ENCODE peak calls at places on chromosomes 7 and 10, in eight cellular contexts. Q, F, O, C, D, H, A and G are unnamed samples.

GRCh38 chr7:143008007-143008901 is 18.7 kb downstream of the OR9A2 start:
- DNase-seq in O (no peak), H (peak; percentile 6), C (no peak), F (peak; percentile 81), Q (peak; percentile 51), D (peak; percentile 63), A (peak; percentile 90), G (peak; percentile 74)

GRCh38 chr7:6435486-6436384 is 12.0 kb downstream of the DAGLB start:
- DNase-seq in O (peak; percentile 83), D (peak; percentile 79), C (peak; percentile 41), H (peak; percentile 64), F (peak; percentile 85), Q (no peak), A (peak; percentile 94), G (peak; percentile 78)

GRCh38 chr7:130896898-130897514 is 163.0 kb upstream of the KLF14 start:
- DNase-seq in D (peak; percentile 91), O (peak; percentile 85), C (peak; percentile 69), F (peak; percentile 69), Q (no peak), H (no peak), A (peak; percentile 70), G (peak; percentile 83)

GRCh38 chr10:118503192-118503591 is 92.3 kb downstream of the PRLHR start:
- DNase-seq in D (no peak), O (no peak), A (no peak), Q (no peak), C (no peak), H (no peak), F (no peak), G (no peak)

GRCh38 chr7:539731-540411 is 20.2 kb upstream of the PDGFA start:
- DNase-seq in C (peak; percentile 65), O (no peak), A (no peak), H (no peak), D (peak; percentile 94), Q (no peak), F (no peak), G (no peak)

GRCh38 chr10:23081891-23082290 is 13.5 kb upstream of the MSRB2 start:
- DNase-seq in Q (no peak), C (no peak), A (no peak), D (peak; percentile 51), H (no peak), O (no peak), F (no peak), G (no peak)

GRCh38 chr7:150322114-150322832 is 882 bp upstream of the LRRC61 start:
- DNase-seq in C (no peak), Q (no peak), D (no peak), O (no peak), H (no peak), F (no peak), A (no peak), G (no peak)

GRCh38 chr7:149864023-149864422 is 9.7 kb upstream of the ATP6V0E2 start:
- DNase-seq in Q (no peak), C (no peak), A (no peak), D (no peak), H (no peak), O (no peak), F (no peak), G (no peak)

GRCh38 chr7:29177963-29178612 is 16.5 kb upstream of the CHN2 start:
- DNase-seq in Q (no peak), O (no peak), C (peak; percentile 5), H (no peak), D (no peak), F (no peak), A (no peak), G (no peak)

GRCh38 chr7:55573526-55573925 is 1.2 kb upstream of the VOPP1 start:
- DNase-seq in H (no peak), A (no peak), O (no peak), F (no peak), Q (no peak), C (peak; percentile 42), D (no peak), G (no peak)

GRCh38 chr10:91201213-91201996 is 19.1 kb upstream of the PCGF5 start:
- DNase-seq in A (no peak), D (no peak), C (no peak), O (no peak), F (no peak), Q (no peak), H (no peak), G (no peak)

GRCh38 chr10:3419719-3420495 is 247.3 kb upstream of the PITRM1 start:
- DNase-seq in H (no peak), A (no peak), D (no peak), Q (no peak), F (no peak), O (no peak), C (no peak), G (no peak)

GRCh38 chr10:95475827-95476481 is 85.2 kb downstream of the SORBS1 start:
- DNase-seq in Q (no peak), C (no peak), A (no peak), F (no peak), O (peak; percentile 74), D (no peak), H (no peak), G (no peak)

GRCh38 chr10:79383974-79384606 is 36.8 kb downstream of the PPIF start:
- DNase-seq in C (no peak), F (no peak), Q (no peak), H (no peak), A (no peak), D (no peak), O (peak; percentile 71), G (no peak)

GRCh38 chr7:4072161-4072925 is 609.8 kb upstream of the FOXK1 start:
- DNase-seq in C (no peak), D (no peak), F (no peak), Q (no peak), O (no peak), H (no peak), A (no peak), G (no peak)
- TF ChIP-seq CTCF in C (no peak), D (no peak), F (no peak), Q (no peak), O (no peak), H (no peak), A (no peak), G (no peak)

DNA sequence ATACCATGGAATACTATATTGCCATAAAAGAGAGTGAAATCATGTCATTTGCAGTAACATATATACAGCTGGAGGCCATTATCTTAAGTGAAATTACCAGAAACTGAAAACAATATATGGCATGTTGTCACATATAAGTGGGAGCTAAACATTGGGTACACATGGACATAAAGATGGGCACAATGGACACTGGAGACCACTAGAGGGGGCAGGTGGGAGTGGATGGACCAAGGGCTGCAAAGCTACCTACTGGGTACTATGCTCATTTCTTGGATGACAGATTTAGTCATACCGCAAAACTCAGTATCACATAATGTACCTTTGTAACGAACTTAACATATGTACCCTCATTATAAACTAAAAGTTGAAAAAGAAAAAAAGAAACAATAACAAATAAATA is 1167.6 kb downstream of the NXPH1 start:
- DNase-seq in O (no peak), D (peak; percentile 2), H (no peak), Q (no peak), F (peak; percentile 57), C (no peak), A (peak; percentile 65), G (peak; percentile 55)
- TF ChIP-seq CTCF in O (no peak), D (no peak), H (no peak), Q (peak; percentile 39), F (no peak), C (no peak), A (peak; percentile 53), G (peak; percentile 68)

DNA sequence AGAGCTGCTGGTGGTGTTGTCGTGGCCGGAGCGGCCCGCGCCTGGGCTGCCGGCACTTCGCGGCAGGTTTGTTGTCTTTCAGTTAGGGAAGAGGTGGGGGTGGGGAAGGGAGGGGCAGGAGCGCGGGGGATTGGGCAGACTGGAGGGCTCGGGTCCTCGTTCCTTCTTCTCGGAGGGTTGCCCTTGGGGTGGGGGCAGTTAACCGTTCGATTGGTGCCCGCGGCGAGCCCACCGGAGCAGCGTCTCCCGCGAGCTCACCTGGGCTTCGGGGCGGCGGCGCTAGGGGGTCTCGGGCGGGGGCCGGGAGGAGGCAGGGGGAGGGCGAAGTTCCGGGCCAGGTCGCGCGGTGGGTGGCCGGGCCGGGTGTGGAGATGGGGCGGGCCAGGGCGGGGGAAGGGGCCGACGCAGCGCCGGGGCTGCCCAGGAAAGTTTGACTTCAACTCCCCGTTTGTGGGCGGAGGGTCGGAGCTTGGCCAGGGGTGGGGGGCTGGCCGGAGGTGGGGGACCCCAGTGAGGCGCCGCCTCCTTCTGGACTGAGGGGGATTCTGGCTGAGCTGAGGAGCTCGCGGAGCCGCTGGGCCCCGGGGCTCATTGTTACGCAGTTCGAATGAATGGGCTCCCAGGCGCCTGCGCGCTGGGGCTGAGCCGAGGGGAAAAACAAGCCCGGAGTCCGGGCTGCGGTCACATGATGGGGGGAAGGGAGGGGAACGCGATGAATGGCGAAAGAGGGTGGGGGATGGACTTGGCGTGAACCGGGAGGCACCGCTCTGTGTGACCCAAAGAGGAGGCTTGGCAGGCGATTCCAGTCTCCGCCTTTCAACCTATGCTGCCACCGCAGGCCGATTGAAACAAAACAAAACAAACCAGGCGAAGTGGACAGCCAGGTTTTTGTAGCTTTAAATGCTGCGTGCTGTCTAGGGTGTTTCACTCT is 582 bp downstream of the HBP1 start:
- DNase-seq in D (peak; percentile 96), F (peak; percentile 98), A (peak; percentile 94), C (peak; percentile 86), H (peak; percentile 94), O (peak; percentile 99), Q (peak; percentile 98), G (peak; percentile 98)
- TF ChIP-seq CTCF in D (no peak), F (no peak), A (no peak), C (no peak), H (peak; percentile 11), O (no peak), Q (no peak), G (no peak)

GRCh38 chr10:103784089-103784488 is 71.3 kb downstream of the SH3PXD2A start:
- DNase-seq in D (no peak), A (no peak), O (no peak), F (no peak), C (no peak), Q (no peak), H (no peak), G (no peak)

GRCh38 chr10:103778358-103779139 is 76.8 kb downstream of the SH3PXD2A start:
- DNase-seq in C (no peak), H (no peak), F (no peak), Q (no peak), A (no peak), O (no peak), D (no peak), G (no peak)

GRCh38 chr10:103780242-103781149 is 74.9 kb downstream of the SH3PXD2A start:
- DNase-seq in O (no peak), D (no peak), Q (no peak), C (no peak), H (no peak), A (no peak), F (no peak), G (no peak)

GRCh38 chr10:103783686-103784085 is 71.7 kb downstream of the SH3PXD2A start:
- DNase-seq in C (no peak), Q (no peak), F (no peak), H (no peak), A (no peak), D (no peak), O (no peak), G (no peak)

DNA sequence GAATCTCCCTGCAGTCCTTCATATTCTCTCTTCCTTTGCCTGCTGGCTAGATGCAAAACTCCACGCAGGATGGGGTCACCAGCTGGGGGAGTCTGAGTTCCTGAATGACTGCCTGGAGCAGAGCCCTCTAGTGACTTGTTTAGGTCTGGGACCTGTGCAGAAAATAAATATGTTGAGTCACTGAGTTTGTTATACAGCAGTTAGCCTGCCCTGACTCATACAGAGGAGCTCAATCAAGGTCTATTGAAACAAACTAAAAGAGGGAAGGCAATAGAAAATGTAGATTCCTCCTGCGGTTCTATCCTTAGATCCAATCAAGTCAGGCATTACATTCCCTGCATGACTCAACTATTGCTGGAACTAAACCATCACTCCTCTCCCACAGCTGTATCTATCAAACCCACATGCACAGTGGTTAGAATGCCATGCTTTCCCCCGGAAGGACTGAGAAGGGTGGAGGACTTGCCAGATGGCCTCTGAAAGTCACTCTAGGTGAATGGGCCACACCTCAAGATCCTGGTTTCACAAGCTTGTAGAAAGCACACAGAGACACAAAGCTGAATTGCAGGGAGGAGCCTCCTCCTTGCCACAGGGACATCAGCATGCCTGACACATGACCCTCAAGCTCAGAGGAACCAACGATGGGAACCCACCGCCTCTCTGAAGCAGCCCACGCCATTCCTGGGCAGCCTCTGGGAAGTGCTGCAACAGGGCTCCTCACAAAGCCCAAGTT is 73.9 kb downstream of the SH3PXD2A start:
- DNase-seq in H (peak; percentile 94), D (peak; percentile 69), C (peak; percentile 99), F (no peak), O (no peak), A (no peak), Q (peak; percentile 20), G (no peak)
- TF ChIP-seq CTCF in H (peak; percentile 69), D (peak; percentile 39), C (peak; percentile 66), F (peak; percentile 41), O (no peak), A (no peak), Q (no peak), G (peak; percentile 47)